ENCODE peak calls at places on chromosomes 2 and 18, in ten cellular contexts. B is non-pigmented ciliary epithelial cell; V is HTR-8/SVneo; A is posterior cingulate gyrus; X is activated naive CD8-positive, alpha-beta T cell treated with anti-CD3 and anti-CD28 coated beads, Interleukin-2, amount 50 U/mL, for 24 hours; Q is A549; C is NCI-H1105 treated with DMSO at 0.1 percent for 48 hours; N is stimulated activated CD4-positive, alpha-beta T cell treated with anti-CD3 and anti-CD28 coated beads, Interleukin-15, amount 100 ng/mL, for 24 hours; F is cardiac septum; S is endodermal cell. T is an unnamed sample.
A peak's percentile ranks its signal among the peaks of the same experiment; 100 is the strongest.

GRCh38 chr18:2559249-2559648 is 12.1 kb downstream of the METTL4 start:
- DNase-seq in Q (no peak), C (no peak), F (no peak), B (no peak), X (no peak), N (no peak), A (no peak), V (no peak), S (no peak), T (no peak)

GRCh38 chr2:222862068-222862914 is 1.5 kb downstream of the ACSL3 start:
- DNase-seq in B (no peak), F (no peak), A (no peak), C (no peak), X (no peak), V (no peak), N (no peak), S (no peak), Q (peak; percentile 41), T (no peak)

GRCh38 chr18:58175122-58175687 is 131.2 kb downstream of the NEDD4L start:
- DNase-seq in V (no peak), S (no peak), C (no peak), F (no peak), Q (no peak), X (no peak), B (no peak), N (no peak), A (no peak), T (no peak)

GRCh38 chr2:28624798-28625701 is 126.6 kb upstream of the PPP1CB start:
- DNase-seq in S (peak; percentile 75), C (no peak), B (no peak), N (peak; percentile 81), F (no peak), X (peak; percentile 85), V (no peak), A (no peak), Q (no peak), T (no peak)

GRCh38 chr18:48660346-48661228 is 121.8 kb downstream of the CTIF start:
- DNase-seq in V (no peak), A (no peak), X (no peak), S (no peak), B (no peak), C (no peak), F (peak; percentile 58), N (no peak), Q (no peak), T (no peak)

GRCh38 chr18:62898359-62898758 is 183.0 kb downstream of the PHLPP1 start:
- DNase-seq in F (no peak), S (no peak), X (no peak), A (no peak), B (no peak), N (peak; percentile 18), V (no peak), C (no peak), Q (no peak), T (no peak)

GRCh38 chr2:113720167-113720566 is 36.3 kb downstream of the SLC35F5 start:
- DNase-seq in A (no peak), C (peak; percentile 7), F (no peak), S (no peak), B (no peak), X (no peak), V (peak; percentile 26), Q (peak; percentile 18), N (no peak), T (no peak)

GRCh38 chr18:46542545-46542944 is 114.5 kb downstream of the LOXHD1 start:
- DNase-seq in C (no peak), Q (no peak), V (peak; percentile 3), F (no peak), S (peak; percentile 70), N (no peak), X (no peak), A (no peak), B (no peak), T (no peak)

GRCh38 chr2:52405958-52406357 is 1361.6 kb upstream of the CHAC2 start:
- DNase-seq in C (no peak), N (no peak), Q (no peak), A (no peak), X (no peak), V (no peak), S (no peak), F (no peak), B (no peak), T (no peak)

GRCh38 chr2:70103531-70104061 is 16.3 kb downstream of the PCBP1 start:
- DNase-seq in C (no peak), N (no peak), Q (no peak), F (no peak), X (no peak), S (no peak), B (no peak), A (no peak), V (no peak), T (no peak)

GRCh38 chr18:79245517-79246001 is 150.2 kb upstream of the NFATC1 start:
- DNase-seq in X (no peak), F (no peak), B (no peak), V (no peak), Q (peak; percentile 90), A (no peak), S (no peak), N (no peak), C (no peak), T (no peak)

GRCh38 chr2:102080451-102081054 is 62.0 kb upstream of the IL1R1 start:
- DNase-seq in A (no peak), Q (no peak), X (no peak), C (no peak), F (no peak), B (no peak), V (no peak), N (no peak), S (no peak), T (no peak)

GRCh38 chr2:234722176-234722575 is 225.3 kb upstream of the ARL4C start:
- DNase-seq in V (no peak), C (no peak), B (no peak), S (no peak), N (no peak), Q (no peak), F (no peak), A (no peak), X (no peak), T (no peak)

GRCh38 chr2:239522740-239523119 is 121.9 kb upstream of the HDAC4 start:
- DNase-seq in A (no peak), C (no peak), N (no peak), F (no peak), Q (no peak), V (no peak), X (no peak), B (no peak), S (no peak), T (no peak)

GRCh38 chr2:69686855-69687254 is 43.3 kb upstream of the AAK1 start:
- DNase-seq in V (no peak), N (no peak), B (no peak), F (no peak), X (no peak), A (no peak), S (no peak), Q (no peak), C (no peak), T (no peak)

GRCh38 chr18:48324651-48325050 is 84.5 kb downstream of the ZBTB7C start:
- DNase-seq in N (no peak), C (no peak), F (no peak), V (no peak), A (no peak), Q (no peak), B (no peak), S (no peak), X (no peak), T (no peak)

GRCh38 chr2:180559766-180560165 is 420.6 kb upstream of the UBE2E3 start:
- DNase-seq in B (no peak), V (no peak), S (peak; percentile 58), N (no peak), Q (no peak), C (no peak), A (no peak), F (no peak), X (no peak), T (no peak)

GRCh38 chr2:73893764-73894474 is 1.1 kb downstream of the ACTG2 start:
- DNase-seq in V (no peak), F (no peak), B (no peak), Q (no peak), C (no peak), A (no peak), S (no peak), N (no peak), X (no peak), T (no peak)

GRCh38 chr2:55782528-55783173 is 89.0 kb upstream of the PNPT1 start:
- DNase-seq in B (no peak), N (no peak), X (no peak), C (no peak), S (no peak), A (no peak), V (no peak), F (no peak), Q (no peak), T (no peak)

GRCh38 chr2:83196225-83196624 is 1262.9 kb downstream of the SUCLG1 start:
- DNase-seq in B (peak; percentile 22), F (no peak), C (peak; percentile 12), Q (peak; percentile 15), V (peak; percentile 46), X (no peak), N (no peak), S (no peak), A (no peak), T (no peak)

GRCh38 chr2:19104503-19104902 is 253.9 kb downstream of the OSR1 start:
- DNase-seq in S (no peak), F (no peak), B (no peak), C (no peak), N (no peak), Q (peak; percentile 15), X (no peak), V (no peak), A (no peak), T (no peak)

GRCh38 chr2:10028988-10029874 is 14.1 kb upstream of the KLF11 start:
- DNase-seq in S (peak; percentile 78), N (peak; percentile 56), A (no peak), X (peak; percentile 63), Q (no peak), V (no peak), B (no peak), C (no peak), F (peak; percentile 90), T (no peak)

GRCh38 chr2:197088694-197089093 is 162.2 kb upstream of the PGAP1 start:
- DNase-seq in X (no peak), V (no peak), A (no peak), C (no peak), Q (no peak), N (no peak), F (no peak), S (no peak), B (no peak), T (peak; percentile 51)

GRCh38 chr2:236163483-236164200 is 4.5 kb downstream of the GBX2 start:
- DNase-seq in S (peak; percentile 77), X (no peak), A (no peak), Q (no peak), F (no peak), C (no peak), N (no peak), V (no peak), B (no peak), T (no peak)

GRCh38 chr2:236998250-236998649 is 87.4 kb upstream of the COPS8 start:
- DNase-seq in S (no peak), A (no peak), Q (peak; percentile 38), V (no peak), X (no peak), F (no peak), B (no peak), N (no peak), C (peak; percentile 59), T (no peak)

GRCh38 chr2:113078350-113078839 is 10.6 kb downstream of the IL1F10 start:
- DNase-seq in N (no peak), Q (peak; percentile 16), A (no peak), S (no peak), F (no peak), V (no peak), C (no peak), B (no peak), X (no peak), T (no peak)

GRCh38 chr2:20465716-20466391 is 19.0 kb downstream of the RHOB start:
- DNase-seq in C (peak; percentile 92), F (peak; percentile 20), Q (no peak), V (no peak), A (no peak), N (no peak), S (no peak), B (no peak), X (no peak), T (no peak)

GRCh38 chr2:96962567-96963203 is 23.7 kb downstream of the FAM178B start:
- DNase-seq in F (no peak), A (no peak), C (no peak), S (no peak), X (peak; percentile 50), Q (no peak), V (no peak), B (no peak), N (peak; percentile 66), T (peak; percentile 92)

T was measured in DND-41.